ENCODE peak calls at places on chromosomes 5 and 9, in seven cellular contexts. One of them, this sample, is unnamed.

GRCh38 chr5:158695595-158696330 is 404.0 kb downstream of the EBF1 start:
- DNase-seq in cardiac fibroblast: peak
- DNase-seq in AG10803: peak
- DNase-seq in SK-N-SH: peak
- DNase-seq in spleen: peak
- DNase-seq in DND-41: peak
- DNase-seq in RWPE2: no peak
- DNase-seq in this sample: peak

GRCh38 chr5:84086517-84086916 is 298.2 kb downstream of the EDIL3 start:
- DNase-seq in AG10803: no peak
- DNase-seq in DND-41: no peak
- DNase-seq in SK-N-SH: no peak
- DNase-seq in RWPE2: no peak
- DNase-seq in spleen: no peak
- DNase-seq in cardiac fibroblast: no peak
- DNase-seq in this sample: no peak

GRCh38 chr5:138315751-138316278 is 15.8 kb downstream of the CDC25C start:
- DNase-seq in spleen: no peak
- DNase-seq in cardiac fibroblast: no peak
- DNase-seq in AG10803: no peak
- DNase-seq in SK-N-SH: no peak
- DNase-seq in DND-41: no peak
- DNase-seq in RWPE2: no peak
- DNase-seq in this sample: no peak

GRCh38 chr5:78591227-78591626 is 57.3 kb downstream of the LHFPL2 start:
- DNase-seq in cardiac fibroblast: peak
- DNase-seq in spleen: no peak
- DNase-seq in AG10803: peak
- DNase-seq in RWPE2: no peak
- DNase-seq in SK-N-SH: no peak
- DNase-seq in DND-41: no peak
- DNase-seq in this sample: peak

GRCh38 chr9:121895836-121896544 is 197.1 kb downstream of the TTLL11 start:
- DNase-seq in RWPE2: no peak
- DNase-seq in SK-N-SH: no peak
- DNase-seq in AG10803: peak
- DNase-seq in spleen: no peak
- DNase-seq in DND-41: no peak
- DNase-seq in cardiac fibroblast: peak
- DNase-seq in this sample: peak

GRCh38 chr5:124210106-124210918 is 536.1 kb downstream of the ZNF608 start:
- DNase-seq in cardiac fibroblast: no peak
- DNase-seq in RWPE2: no peak
- DNase-seq in AG10803: no peak
- DNase-seq in SK-N-SH: no peak
- DNase-seq in DND-41: peak
- DNase-seq in spleen: no peak
- DNase-seq in this sample: no peak

GRCh38 chr9:76022317-76022716 is 131.8 kb downstream of the PCSK5 start:
- DNase-seq in RWPE2: no peak
- DNase-seq in cardiac fibroblast: no peak
- DNase-seq in DND-41: no peak
- DNase-seq in SK-N-SH: no peak
- DNase-seq in AG10803: no peak
- DNase-seq in spleen: no peak
- DNase-seq in this sample: no peak

GRCh38 chr5:78610633-78611032 is 37.9 kb downstream of the LHFPL2 start:
- DNase-seq in spleen: no peak
- DNase-seq in RWPE2: no peak
- DNase-seq in DND-41: no peak
- DNase-seq in AG10803: no peak
- DNase-seq in SK-N-SH: no peak
- DNase-seq in cardiac fibroblast: no peak
- DNase-seq in this sample: no peak

GRCh38 chr9:115551396-115551795 is 433.4 kb upstream of the TNC start:
- DNase-seq in spleen: no peak
- DNase-seq in DND-41: no peak
- DNase-seq in cardiac fibroblast: no peak
- DNase-seq in SK-N-SH: no peak
- DNase-seq in RWPE2: no peak
- DNase-seq in AG10803: peak
- DNase-seq in this sample: peak

GRCh38 chr5:124797665-124798087 is 51.2 kb upstream of the ZNF608 start:
- DNase-seq in RWPE2: no peak
- DNase-seq in AG10803: no peak
- DNase-seq in cardiac fibroblast: peak
- DNase-seq in DND-41: no peak
- DNase-seq in spleen: no peak
- DNase-seq in SK-N-SH: no peak
- DNase-seq in this sample: no peak

GRCh38 chr9:72891043-72891442 is 61.8 kb downstream of the ALDH1A1 start:
- DNase-seq in RWPE2: no peak
- DNase-seq in AG10803: no peak
- DNase-seq in SK-N-SH: no peak
- DNase-seq in DND-41: no peak
- DNase-seq in cardiac fibroblast: no peak
- DNase-seq in spleen: no peak
- DNase-seq in this sample: no peak

GRCh38 chr9:36728651-36729520 is 156.2 kb downstream of the MELK start:
- DNase-seq in RWPE2: no peak
- DNase-seq in DND-41: peak
- DNase-seq in cardiac fibroblast: peak
- DNase-seq in SK-N-SH: peak
- DNase-seq in spleen: peak
- DNase-seq in AG10803: peak
- DNase-seq in this sample: peak

GRCh38 chr5:132421442-132421841 is 51.9 kb downstream of the SLC22A5 start:
- DNase-seq in AG10803: no peak
- DNase-seq in RWPE2: no peak
- DNase-seq in DND-41: no peak
- DNase-seq in SK-N-SH: no peak
- DNase-seq in cardiac fibroblast: no peak
- DNase-seq in spleen: no peak
- DNase-seq in this sample: no peak

GRCh38 chr9:80285325-80285724 is 713.6 kb downstream of the TLE4 start:
- DNase-seq in AG10803: no peak
- DNase-seq in cardiac fibroblast: peak
- DNase-seq in SK-N-SH: peak
- DNase-seq in spleen: no peak
- DNase-seq in DND-41: no peak
- DNase-seq in RWPE2: no peak
- DNase-seq in this sample: peak

GRCh38 chr5:66713998-66714397 is 117.8 kb downstream of the MAST4 start:
- DNase-seq in RWPE2: no peak
- DNase-seq in AG10803: no peak
- DNase-seq in DND-41: no peak
- DNase-seq in SK-N-SH: no peak
- DNase-seq in cardiac fibroblast: peak
- DNase-seq in spleen: no peak
- DNase-seq in this sample: peak

GRCh38 chr9:32004431-32005076 is 379.9 kb upstream of the ACO1 start:
- DNase-seq in DND-41: no peak
- DNase-seq in AG10803: no peak
- DNase-seq in SK-N-SH: no peak
- DNase-seq in cardiac fibroblast: no peak
- DNase-seq in RWPE2: no peak
- DNase-seq in spleen: no peak
- DNase-seq in this sample: no peak

GRCh38 chr9:31916591-31917223 is 467.7 kb upstream of the ACO1 start:
- DNase-seq in SK-N-SH: no peak
- DNase-seq in RWPE2: no peak
- DNase-seq in cardiac fibroblast: no peak
- DNase-seq in DND-41: no peak
- DNase-seq in AG10803: no peak
- DNase-seq in spleen: no peak
- DNase-seq in this sample: no peak

GRCh38 chr5:111472096-111472495 is 40.2 kb downstream of the STARD4 start:
- DNase-seq in DND-41: no peak
- DNase-seq in spleen: no peak
- DNase-seq in SK-N-SH: no peak
- DNase-seq in RWPE2: no peak
- DNase-seq in cardiac fibroblast: no peak
- DNase-seq in AG10803: no peak
- DNase-seq in this sample: no peak

GRCh38 chr9:135814421-135814820 is 92.9 kb downstream of the CAMSAP1 start:
- DNase-seq in AG10803: no peak
- DNase-seq in SK-N-SH: no peak
- DNase-seq in DND-41: no peak
- DNase-seq in RWPE2: no peak
- DNase-seq in spleen: no peak
- DNase-seq in cardiac fibroblast: no peak
- DNase-seq in this sample: no peak

GRCh38 chr5:135869151-135869737 is 26.4 kb downstream of the IL9 start:
- DNase-seq in SK-N-SH: no peak
- DNase-seq in RWPE2: no peak
- DNase-seq in spleen: no peak
- DNase-seq in AG10803: no peak
- DNase-seq in DND-41: no peak
- DNase-seq in cardiac fibroblast: no peak
- DNase-seq in this sample: no peak

GRCh38 chr5:137621306-137621705 is 114.6 kb downstream of the KLHL3 start:
- DNase-seq in spleen: no peak
- DNase-seq in cardiac fibroblast: no peak
- DNase-seq in AG10803: no peak
- DNase-seq in SK-N-SH: no peak
- DNase-seq in RWPE2: no peak
- DNase-seq in DND-41: no peak
- DNase-seq in this sample: peak

GRCh38 chr9:35736201-35736633 is 3.8 kb downstream of the CREB3 start:
- DNase-seq in cardiac fibroblast: peak
- DNase-seq in AG10803: peak
- DNase-seq in RWPE2: no peak
- DNase-seq in spleen: peak
- DNase-seq in DND-41: peak
- DNase-seq in SK-N-SH: peak
- DNase-seq in this sample: peak

GRCh38 chr5:128216860-128217531 is 133.4 kb downstream of the SLC12A2 start:
- DNase-seq in cardiac fibroblast: peak
- DNase-seq in SK-N-SH: no peak
- DNase-seq in RWPE2: no peak
- DNase-seq in AG10803: peak
- DNase-seq in spleen: no peak
- DNase-seq in DND-41: no peak
- DNase-seq in this sample: no peak

GRCh38 chr9:124199474-124199873 is 58.3 kb upstream of the NEK6 start:
- DNase-seq in AG10803: no peak
- DNase-seq in RWPE2: no peak
- DNase-seq in SK-N-SH: no peak
- DNase-seq in DND-41: no peak
- DNase-seq in spleen: no peak
- DNase-seq in cardiac fibroblast: no peak
- DNase-seq in this sample: no peak

GRCh38 chr5:99706160-99706559 is 777.4 kb upstream of the CHD1 start:
- DNase-seq in spleen: peak
- DNase-seq in RWPE2: no peak
- DNase-seq in SK-N-SH: no peak
- DNase-seq in AG10803: no peak
- DNase-seq in DND-41: no peak
- DNase-seq in cardiac fibroblast: no peak
- DNase-seq in this sample: no peak

GRCh38 chr5:174843263-174844250 is 119.2 kb downstream of the MSX2 start:
- DNase-seq in AG10803: peak
- DNase-seq in cardiac fibroblast: peak
- DNase-seq in spleen: no peak
- DNase-seq in SK-N-SH: peak
- DNase-seq in RWPE2: no peak
- DNase-seq in DND-41: no peak
- DNase-seq in this sample: peak

GRCh38 chr5:31664566-31664965 is 25.6 kb downstream of the PDZD2 start:
- DNase-seq in RWPE2: no peak
- DNase-seq in SK-N-SH: peak
- DNase-seq in cardiac fibroblast: peak
- DNase-seq in DND-41: peak
- DNase-seq in spleen: no peak
- DNase-seq in AG10803: no peak
- DNase-seq in this sample: no peak
- TF ChIP-seq CTCF in RWPE2: peak
- TF ChIP-seq CTCF in SK-N-SH: no peak
- TF ChIP-seq CTCF in cardiac fibroblast: no peak
- TF ChIP-seq CTCF in DND-41: peak
- TF ChIP-seq CTCF in spleen: no peak
- TF ChIP-seq CTCF in AG10803: no peak
- TF ChIP-seq CTCF in this sample: no peak

GRCh38 chr9:89807101-89807395 is 202.2 kb downstream of the GADD45G start:
- DNase-seq in cardiac fibroblast: no peak
- DNase-seq in AG10803: no peak
- DNase-seq in SK-N-SH: no peak
- DNase-seq in spleen: no peak
- DNase-seq in DND-41: no peak
- DNase-seq in RWPE2: no peak
- DNase-seq in this sample: no peak

GRCh38 chr9:89807682-89808075 is 202.9 kb downstream of the GADD45G start:
- DNase-seq in spleen: no peak
- DNase-seq in RWPE2: no peak
- DNase-seq in SK-N-SH: no peak
- DNase-seq in cardiac fibroblast: no peak
- DNase-seq in AG10803: no peak
- DNase-seq in DND-41: no peak
- DNase-seq in this sample: no peak

GRCh38 chr9:89808076-89808701 is 203.4 kb downstream of the GADD45G start:
- DNase-seq in cardiac fibroblast: no peak
- DNase-seq in RWPE2: no peak
- DNase-seq in DND-41: no peak
- DNase-seq in AG10803: no peak
- DNase-seq in SK-N-SH: peak
- DNase-seq in spleen: no peak
- DNase-seq in this sample: no peak

GRCh38 chr9:89810434-89810833 is 205.6 kb downstream of the GADD45G start:
- DNase-seq in DND-41: no peak
- DNase-seq in RWPE2: no peak
- DNase-seq in spleen: no peak
- DNase-seq in SK-N-SH: no peak
- DNase-seq in AG10803: peak
- DNase-seq in cardiac fibroblast: no peak
- DNase-seq in this sample: peak

GRCh38 chr9:89808801-89809200 is 204.0 kb downstream of the GADD45G start:
- DNase-seq in spleen: no peak
- DNase-seq in SK-N-SH: no peak
- DNase-seq in DND-41: no peak
- DNase-seq in cardiac fibroblast: no peak
- DNase-seq in AG10803: no peak
- DNase-seq in RWPE2: no peak
- DNase-seq in this sample: no peak
- H3K4me3 ChIP-seq in spleen: no peak
- H3K4me3 ChIP-seq in SK-N-SH: no peak
- H3K4me3 ChIP-seq in DND-41: no peak
- H3K4me3 ChIP-seq in cardiac fibroblast: no peak
- H3K4me3 ChIP-seq in AG10803: no peak
- H3K4me3 ChIP-seq in RWPE2: no peak
- H3K4me3 ChIP-seq in this sample: no peak

GRCh38 chr5:9898319-9898718 is 268.2 kb upstream of the TAS2R1 start:
- DNase-seq in DND-41: peak
- DNase-seq in spleen: no peak
- DNase-seq in SK-N-SH: peak
- DNase-seq in cardiac fibroblast: peak
- DNase-seq in AG10803: peak
- DNase-seq in RWPE2: no peak
- DNase-seq in this sample: peak
- TF ChIP-seq CTCF in DND-41: peak
- TF ChIP-seq CTCF in spleen: no peak
- TF ChIP-seq CTCF in SK-N-SH: peak
- TF ChIP-seq CTCF in cardiac fibroblast: peak
- TF ChIP-seq CTCF in AG10803: peak
- TF ChIP-seq CTCF in RWPE2: peak
- TF ChIP-seq CTCF in this sample: peak

GRCh38 chr5:134467231-134467630 is 55.5 kb upstream of the CDKN2AIPNL start:
- DNase-seq in AG10803: no peak
- DNase-seq in DND-41: no peak
- DNase-seq in cardiac fibroblast: no peak
- DNase-seq in RWPE2: peak
- DNase-seq in spleen: peak
- DNase-seq in SK-N-SH: no peak
- DNase-seq in this sample: no peak
- H3K4me3 ChIP-seq in AG10803: no peak
- H3K4me3 ChIP-seq in DND-41: no peak
- H3K4me3 ChIP-seq in cardiac fibroblast: no peak
- H3K4me3 ChIP-seq in RWPE2: no peak
- H3K4me3 ChIP-seq in spleen: no peak
- H3K4me3 ChIP-seq in SK-N-SH: peak
- H3K4me3 ChIP-seq in this sample: no peak